ENCODE peak calls at places on chromosomes 13 and 19, in ten cellular contexts. M is prostate gland, Q is vagina, C is SK-N-MC, N is esophagus muscularis mucosa, K is stomach, B is GM23338, D is K562, P is transverse colon, X is HCT116. W is an unnamed sample.

GRCh38 chr19:15248648-15249559 is 16.7 kb upstream of the EPHX3 start:
- DNase-seq in Q (no peak), C (no peak), K (peak; percentile 76), P (peak; percentile 74), D (no peak), B (no peak), M (peak; percentile 72), X (no peak), N (no peak), W (peak; percentile 48)

GRCh38 chr13:90890435-90890834 is 457.1 kb upstream of the MIR17HG start:
- DNase-seq in D (no peak), Q (no peak), N (no peak), M (no peak), C (no peak), X (no peak), B (no peak), K (no peak), P (no peak), W (no peak)

GRCh38 chr13:41467546-41467945 is 10.2 kb downstream of the RGCC start:
- DNase-seq in Q (no peak), P (no peak), N (no peak), C (no peak), K (no peak), X (no peak), B (peak; percentile 22), D (no peak), M (no peak), W (no peak)

GRCh38 chr19:17751103-17751911 is at the start of gene FCHO1:
- DNase-seq in Q (no peak), N (no peak), C (no peak), P (peak; percentile 80), D (peak; percentile 79), K (peak; percentile 51), M (no peak), B (no peak), X (no peak), W (no peak)

GRCh38 chr13:112526146-112526853 is 61.7 kb downstream of the TUBGCP3 start:
- DNase-seq in M (no peak), Q (no peak), C (no peak), N (no peak), D (no peak), P (no peak), K (no peak), X (no peak), B (no peak), W (no peak)

GRCh38 chr13:29428310-29428991 is 167.0 kb downstream of the SLC7A1 start:
- DNase-seq in Q (no peak), N (no peak), K (no peak), B (peak; percentile 87), M (peak; percentile 11), P (no peak), D (no peak), X (peak; percentile 6), C (no peak), W (no peak)

GRCh38 chr13:45215392-45216077 is 14.7 kb upstream of the KCTD4 start:
- DNase-seq in C (no peak), D (no peak), X (no peak), B (no peak), P (no peak), N (no peak), M (no peak), K (no peak), Q (no peak), W (no peak)

GRCh38 chr19:39498262-39499081 is at the start of gene DLL3:
- DNase-seq in X (no peak), C (no peak), N (no peak), B (peak; percentile 36), D (peak; percentile 51), M (no peak), Q (no peak), K (no peak), P (no peak), W (no peak)

GRCh38 chr13:27347373-27347772 is 76.7 kb downstream of the RASL11A start:
- DNase-seq in P (no peak), Q (no peak), D (no peak), N (no peak), C (no peak), K (no peak), X (no peak), B (no peak), M (no peak), W (no peak)

GRCh38 chr13:69474286-69474685 is 633.3 kb upstream of the ATXN8OS start:
- DNase-seq in K (no peak), M (no peak), C (peak; percentile 73), B (no peak), P (no peak), D (no peak), N (no peak), X (no peak), Q (no peak), W (no peak)

GRCh38 chr19:1223018-1223855 is 14.6 kb downstream of the CBARP start:
- DNase-seq in Q (no peak), N (no peak), B (peak; percentile 81), P (no peak), K (no peak), X (no peak), M (no peak), D (peak; percentile 55), C (no peak), W (no peak)

GRCh38 chr13:98681017-98681416 is 71.5 kb downstream of the SLC15A1 start:
- DNase-seq in C (no peak), B (no peak), N (no peak), Q (no peak), P (no peak), D (no peak), M (no peak), X (no peak), K (no peak), W (no peak)

GRCh38 chr19:36111200-36111539 is 227 bp downstream of the OVOL3 start:
- DNase-seq in M (no peak), P (no peak), Q (no peak), X (no peak), K (no peak), N (no peak), C (no peak), B (no peak), D (no peak), W (no peak)

GRCh38 chr13:46150134-46150693 is 31.8 kb downstream of the LCP1 start:
- DNase-seq in K (no peak), X (no peak), D (no peak), M (no peak), C (no peak), Q (no peak), P (no peak), B (no peak), N (no peak), W (no peak)

GRCh38 chr13:104132849-104133248 is 1066.6 kb upstream of the SLC10A2 start:
- DNase-seq in Q (no peak), B (peak; percentile 7), C (no peak), M (no peak), D (no peak), X (no peak), N (no peak), P (no peak), K (no peak), W (no peak)

GRCh38 chr19:35030257-35031071 is at the start of gene SCN1B:
- DNase-seq in D (peak; percentile 89), N (no peak), Q (no peak), K (peak; percentile 62), X (peak; percentile 22), B (peak; percentile 83), C (no peak), P (peak; percentile 46), M (no peak), W (no peak)
- TF ChIP-seq POLR2AphosphoS5 in D (no peak), N (no peak), Q (peak; percentile 33), K (no peak), X (peak; percentile 39), B (no peak), C (no peak), P (no peak), M (no peak), W (no peak)

GRCh38 chr19:46474211-46474610 is 2.8 kb upstream of the PNMA8A start:
- DNase-seq in Q (no peak), P (no peak), K (no peak), D (no peak), B (no peak), N (no peak), M (no peak), X (no peak), C (no peak), W (no peak)
- H3K27ac ChIP-seq in Q (no peak overlapping the region), P (no peak overlapping the region), K (no peak overlapping the region), D (no peak overlapping the region), B (no peak overlapping the region), N (no peak overlapping the region), M (no peak overlapping the region), X (no peak overlapping the region), C (no peak overlapping the region), W (peak overlapping the region; percentile 75)

GRCh38 chr13:113552786-113553540 is 31.6 kb upstream of the TFDP1 start:
- DNase-seq in X (no peak), N (peak; percentile 72), K (peak; percentile 7), D (no peak), P (peak; percentile 2), Q (peak; percentile 85), M (no peak), B (no peak), C (no peak), W (peak; percentile 12)
- TF ChIP-seq POLR2AphosphoS5 in X (no peak), N (no peak), K (no peak), D (no peak), P (no peak), Q (no peak), M (no peak), B (no peak), C (no peak), W (no peak)

DNA sequence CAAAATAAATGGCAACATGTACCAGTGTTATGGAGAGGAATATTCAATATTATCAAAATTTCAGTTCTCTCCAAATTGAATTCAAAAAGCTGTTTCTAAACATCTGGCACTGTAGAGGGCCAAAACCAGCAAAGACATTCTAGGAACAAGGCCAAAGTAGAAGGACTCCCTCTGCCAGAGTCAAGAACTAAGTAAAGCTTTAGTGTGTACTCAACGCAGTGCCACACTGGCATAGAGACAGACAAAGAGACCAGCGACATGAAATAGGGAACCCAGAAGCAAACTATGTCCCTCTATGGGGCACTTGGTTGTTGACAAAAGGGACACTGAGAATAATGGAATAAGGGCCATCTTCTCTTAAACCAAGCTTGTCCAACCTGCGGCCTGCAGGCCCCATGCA is 15.6 kb downstream of the SCGB2B2 start:
- DNase-seq in P (no peak), N (no peak), K (peak; percentile 45), D (no peak), B (no peak), Q (no peak), M (peak; percentile 67), X (no peak), C (no peak), W (no peak)
- H3K27ac ChIP-seq in P (no peak overlapping the region), N (no peak overlapping the region), K (no peak overlapping the region), D (no peak overlapping the region), B (no peak overlapping the region), Q (no peak overlapping the region), M (peak overlapping the region; percentile 33), X (no peak overlapping the region), C (no peak overlapping the region), W (no peak overlapping the region)

GRCh38 chr13:65943024-65943423 is 1287.1 kb downstream of the PCDH9 start:
- DNase-seq in Q (no peak), N (no peak), K (no peak), B (no peak), C (no peak), P (no peak), D (no peak), M (peak; percentile 30), X (no peak), W (no peak)
- TF ChIP-seq POLR2AphosphoS5 in Q (no peak), N (no peak), K (no peak), B (no peak), C (no peak), P (no peak), D (no peak), M (peak; percentile 52), X (no peak), W (no peak)

W was measured in breast epithelium.